ENCODE peak calls at places on chromosome 11, in nine cellular contexts. V is spleen, Q is fibroblast of mammary gland, B is pancreas, H is A549, X is AG09319, R is GM06990, O is astrocyte of the spinal cord, I is GM12865. W is an unnamed sample.

GRCh38 chr11:6618117-6619020 is 853 bp downstream of the TPP1 start:
- DNase-seq in V (peak), Q (peak), B (no peak), H (no peak), X (peak), R (peak), O (peak), I (peak), W (no peak)

GRCh38 chr11:109853156-109853776 is 239.9 kb upstream of the ZC3H12C start:
- DNase-seq in V (no peak), Q (peak), B (no peak), H (peak), X (peak), R (peak), O (peak), I (peak), W (peak)

GRCh38 chr11:3826721-3827120 is 14.0 kb downstream of the RHOG start:
- DNase-seq in V (peak), Q (no peak), B (no peak), H (no peak), X (no peak), R (no peak), O (no peak), I (no peak), W (no peak)

GRCh38 chr11:110524227-110524626 is 94.5 kb downstream of the FDX1 start:
- DNase-seq in V (no peak), Q (peak), B (no peak), H (peak), X (peak), R (no peak), O (peak), I (no peak), W (no peak)

GRCh38 chr11:126969865-126970479 is 30.6 kb downstream of the KIRREL3 start:
- DNase-seq in V (no peak), Q (peak), B (no peak), H (peak), X (no peak), R (no peak), O (peak), I (peak), W (peak)

GRCh38 chr11:77184136-77184860 is 56.3 kb downstream of the MYO7A start:
- DNase-seq in V (no peak), Q (no peak), B (no peak), H (no peak), X (no peak), R (no peak), O (no peak), I (no peak), W (no peak)

GRCh38 chr11:9203715-9204311 is 61.3 kb downstream of the DENND5A start:
- DNase-seq in V (no peak), Q (no peak), B (no peak), H (peak), X (no peak), R (no peak), O (no peak), I (peak), W (no peak)

GRCh38 chr11:45468265-45468856 is 182.2 kb upstream of the SYT13 start:
- DNase-seq in V (peak), Q (peak), B (no peak), H (no peak), X (no peak), R (no peak), O (peak), I (peak), W (peak)

GRCh38 chr11:24760681-24761080 is 263.8 kb downstream of the LUZP2 start:
- DNase-seq in V (no peak), Q (no peak), B (no peak), H (no peak), X (no peak), R (no peak), O (no peak), I (no peak), W (no peak)

GRCh38 chr11:122115520-122116343 is at the start of gene BLID:
- DNase-seq in V (no peak), Q (peak), B (peak), H (peak), X (no peak), R (no peak), O (peak), I (peak), W (peak)

GRCh38 chr11:131837562-131837961 is 467.1 kb downstream of the NTM start:
- DNase-seq in V (no peak), Q (no peak), B (no peak), H (no peak), X (no peak), R (no peak), O (no peak), I (no peak), W (no peak)

GRCh38 chr11:65428578-65429068 is 6.0 kb downstream of the NEAT1 start:
- DNase-seq in V (peak), Q (no peak), B (peak), H (no peak), X (no peak), R (peak), O (peak), I (peak), W (no peak)

GRCh38 chr11:12017243-12017678 is 8.8 kb upstream of the DKK3 start:
- DNase-seq in V (no peak), Q (peak), B (no peak), H (no peak), X (no peak), R (no peak), O (peak), I (no peak), W (no peak)

GRCh38 chr11:120575461-120575860 is 63.9 kb downstream of the GRIK4 start:
- DNase-seq in V (peak), Q (no peak), B (peak), H (no peak), X (no peak), R (no peak), O (no peak), I (no peak), W (no peak)

GRCh38 chr11:131483877-131484276 is 113.5 kb downstream of the NTM start:
- DNase-seq in V (no peak), Q (no peak), B (no peak), H (no peak), X (no peak), R (no peak), O (no peak), I (no peak), W (no peak)

GRCh38 chr11:129252621-129253020 is 60.5 kb upstream of the ARHGAP32 start:
- DNase-seq in V (no peak), Q (no peak), B (no peak), H (no peak), X (no peak), R (no peak), O (no peak), I (no peak), W (no peak)

GRCh38 chr11:79845002-79845709 is 404.3 kb upstream of the TENM4 start:
- DNase-seq in V (no peak), Q (no peak), B (no peak), H (no peak), X (no peak), R (no peak), O (no peak), I (no peak), W (no peak)

GRCh38 chr11:111926505-111927391 is 8.0 kb downstream of the C11orf52 start:
- DNase-seq in V (peak), Q (peak), B (peak), H (peak), X (peak), R (peak), O (peak), I (peak), W (peak)

GRCh38 chr11:65213322-65214211 is 31.8 kb downstream of the CAPN1 start:
- DNase-seq in V (peak), Q (no peak), B (peak), H (no peak), X (no peak), R (no peak), O (no peak), I (no peak), W (no peak)

GRCh38 chr11:78575478-78575877 is 814 bp upstream of the NARS2 start:
- DNase-seq in V (no peak), Q (no peak), B (no peak), H (no peak), X (no peak), R (no peak), O (no peak), I (no peak), W (no peak)

GRCh38 chr11:26849009-26849408 is 127.1 kb upstream of the SLC5A12 start:
- DNase-seq in V (no peak), Q (no peak), B (no peak), H (no peak), X (no peak), R (no peak), O (no peak), I (no peak), W (no peak)

GRCh38 chr11:57335343-57336110 is at the start of gene SSRP1:
- DNase-seq in V (peak), Q (peak), B (peak), H (peak), X (no peak), R (peak), O (peak), I (peak), W (peak)

GRCh38 chr11:107457558-107458271 is at the start of gene CWF19L2:
- DNase-seq in V (peak), Q (peak), B (peak), H (peak), X (peak), R (peak), O (peak), I (peak), W (peak)
- TF ChIP-seq CTCF in V (no peak), Q (no peak), B (no peak), H (no peak), X (no peak), R (no peak), O (peak), I (no peak), W (no peak)

GRCh38 chr11:61133145-61133544 is 28.1 kb downstream of the VPS37C start:
- DNase-seq in V (peak), Q (no peak), B (no peak), H (no peak), X (no peak), R (no peak), O (no peak), I (no peak), W (no peak)

GRCh38 chr11:61132646-61133045 is 28.6 kb downstream of the VPS37C start:
- DNase-seq in V (peak), Q (no peak), B (no peak), H (no peak), X (no peak), R (no peak), O (no peak), I (no peak), W (no peak)

GRCh38 chr11:61131186-61131585 is 28.9 kb downstream of the CD5 start:
- DNase-seq in V (no peak), Q (no peak), B (no peak), H (no peak), X (no peak), R (no peak), O (no peak), I (no peak), W (no peak)

GRCh38 chr11:61131586-61131985 is 29.3 kb downstream of the CD5 start:
- DNase-seq in V (no peak), Q (no peak), B (no peak), H (no peak), X (no peak), R (no peak), O (no peak), I (no peak), W (no peak)

GRCh38 chr11:61131998-61132555 is 29.1 kb downstream of the VPS37C start:
- DNase-seq in V (no peak), Q (no peak), B (no peak), H (no peak), X (no peak), R (no peak), O (no peak), I (no peak), W (no peak)
- TF ChIP-seq CTCF in V (no peak), Q (no peak), B (no peak), H (no peak), X (no peak), R (no peak), O (no peak), I (no peak), W (no peak)

GRCh38 chr11:90148900-90149299 is 14.4 kb downstream of the NAALAD2 start:
- DNase-seq in V (no peak), Q (no peak), B (no peak), H (no peak), X (no peak), R (no peak), O (no peak), I (no peak), W (no peak)
- TF ChIP-seq CTCF in V (no peak), Q (no peak), B (no peak), H (no peak), X (no peak), R (no peak), O (peak), I (no peak), W (peak)

GRCh38 chr11:75597636-75598035 is 35.6 kb downstream of the SERPINH1 start:
- DNase-seq in V (no peak), Q (peak), B (no peak), H (peak), X (no peak), R (no peak), O (peak), I (peak), W (peak)
- TF ChIP-seq CTCF in V (peak), Q (peak), B (no peak), H (peak), X (peak), R (peak), O (peak), I (peak), W (peak)

W was measured in nephron progenitor cell.